ENCODE peak calls at places on chromosomes 5 and 9, in five cellular contexts. U is A549; A is Daoy; Y is effector memory CD4-positive, alpha-beta T cell; H is WERI-Rb-1. V is an unnamed sample.

GRCh38 chr9:135190789-135191577 is 103.5 kb downstream of the OLFM1 start:
- DNase-seq in Y (no peak), H (no peak), A (no peak), U (no peak), V (no peak)

GRCh38 chr5:172527559-172527958 is 73.2 kb upstream of the SH3PXD2B start:
- DNase-seq in U (no peak), H (no peak), A (no peak), Y (no peak), V (no peak)

GRCh38 chr5:142690641-142691040 is 4.8 kb upstream of the FGF1 start:
- DNase-seq in Y (no peak), H (no peak), U (no peak), A (no peak), V (no peak)

GRCh38 chr9:133822439-133823065 is 84.4 kb upstream of the SARDH start:
- DNase-seq in A (no peak), Y (no peak), U (no peak), H (no peak), V (no peak)

GRCh38 chr5:60334281-60334713 is 365.7 kb downstream of the DEPDC1B start:
- DNase-seq in A (no peak), Y (no peak), H (no peak), U (peak), V (no peak)

GRCh38 chr5:152514827-152515397 is 109.8 kb upstream of the NMUR2 start:
- DNase-seq in U (peak), A (peak), H (no peak), Y (no peak), V (peak)

GRCh38 chr5:179307006-179307800 is 38.1 kb downstream of the ADAMTS2 start:
- DNase-seq in Y (no peak), U (no peak), H (no peak), A (no peak), V (no peak)

GRCh38 chr5:166845044-166845443 is 1446.4 kb upstream of the WWC1 start:
- DNase-seq in H (no peak), Y (no peak), U (peak), A (peak), V (no peak)

GRCh38 chr5:5266296-5266695 is 126.2 kb downstream of the ADAMTS16 start:
- DNase-seq in A (no peak), Y (no peak), U (no peak), H (no peak), V (no peak)

GRCh38 chr5:9059920-9060691 is 485.8 kb downstream of the SEMA5A start:
- DNase-seq in U (no peak), A (peak), Y (no peak), H (no peak), V (no peak)

GRCh38 chr9:115694014-115694413 is 459.6 kb upstream of the PAPPA start:
- DNase-seq in H (peak), A (peak), Y (no peak), U (peak), V (no peak)

GRCh38 chr5:56319281-56320242 is 86.4 kb upstream of the ANKRD55 start:
- DNase-seq in H (no peak), U (no peak), Y (no peak), A (peak), V (no peak)

GRCh38 chr5:126410623-126411022 is 12.6 kb upstream of the GRAMD2B start:
- DNase-seq in H (no peak), Y (no peak), A (no peak), U (no peak), V (no peak)

GRCh38 chr5:62937661-62938558 is 359.3 kb downstream of the LRRC70 start:
- DNase-seq in Y (no peak), H (no peak), A (no peak), U (no peak), V (no peak)

GRCh38 chr5:173791878-173792277 is 96.3 kb upstream of the CPEB4 start:
- DNase-seq in A (no peak), U (no peak), H (no peak), Y (no peak), V (no peak)

GRCh38 chr5:159734366-159734765 is 181.9 kb upstream of the ADRA1B start:
- DNase-seq in H (no peak), A (no peak), U (no peak), Y (no peak), V (no peak)

GRCh38 chr9:109901191-109901590 is 121.2 kb downstream of the PALM2AKAP2 start:
- DNase-seq in U (no peak), A (no peak), Y (no peak), H (no peak), V (no peak)

GRCh38 chr5:141559481-141559880 is 59.3 kb downstream of the DIAPH1 start:
- DNase-seq in A (peak), Y (no peak), U (no peak), H (no peak), V (peak)

GRCh38 chr5:10360686-10361085 is 7.2 kb downstream of the MARCHF6 start:
- DNase-seq in H (no peak), U (no peak), Y (no peak), A (no peak), V (no peak)

GRCh38 chr5:33936004-33936380 is 194 bp upstream of the RXFP3 start:
- DNase-seq in U (peak), Y (no peak), A (peak), H (peak), V (peak)